ENCODE peak calls at places on chromosome 2, in six cellular contexts. One of them, this sample, is unnamed.
A peak's percentile ranks its signal among the peaks of the same experiment; 100 is the strongest.

GRCh38 chr2:137252934-137253333 is 487.6 kb downstream of the THSD7B start:
- DNase-seq in stimulated activated CD8-positive, alpha-beta memory T cell treated with anti-CD3 and anti-CD28 coated beads, Interleukin-15, amount 100 ng/mL, for 1 hour: no peak
- DNase-seq in NCI-H82: no peak
- DNase-seq in kidney tubule cell: peak; percentile 49
- DNase-seq in thoracic aorta: no peak
- DNase-seq in stimulated activated naive CD8-positive, alpha-beta T cell treated with anti-CD3 and anti-CD28 coated beads, Interleukin-15, Interleukin-2, amounts not matched to agents 100 U/mL and 50 U/mL, for 24 hours: no peak
- DNase-seq in this sample: no peak

GRCh38 chr2:170369894-170370293 is 191.9 kb downstream of the MYO3B start:
- DNase-seq in stimulated activated CD8-positive, alpha-beta memory T cell treated with anti-CD3 and anti-CD28 coated beads, Interleukin-15, amount 100 ng/mL, for 1 hour: no peak
- DNase-seq in NCI-H82: peak; percentile 19
- DNase-seq in kidney tubule cell: peak; percentile 48
- DNase-seq in thoracic aorta: no peak
- DNase-seq in stimulated activated naive CD8-positive, alpha-beta T cell treated with anti-CD3 and anti-CD28 coated beads, Interleukin-15, Interleukin-2, amounts not matched to agents 100 U/mL and 50 U/mL, for 24 hours: no peak
- DNase-seq in this sample: no peak

GRCh38 chr2:200767111-200767885 is 44.4 kb upstream of the BZW1 start:
- DNase-seq in stimulated activated CD8-positive, alpha-beta memory T cell treated with anti-CD3 and anti-CD28 coated beads, Interleukin-15, amount 100 ng/mL, for 1 hour: no peak
- DNase-seq in NCI-H82: no peak
- DNase-seq in kidney tubule cell: peak; percentile 63
- DNase-seq in thoracic aorta: no peak
- DNase-seq in stimulated activated naive CD8-positive, alpha-beta T cell treated with anti-CD3 and anti-CD28 coated beads, Interleukin-15, Interleukin-2, amounts not matched to agents 100 U/mL and 50 U/mL, for 24 hours: no peak
- DNase-seq in this sample: no peak

GRCh38 chr2:99602475-99602874 is 112.7 kb upstream of the REV1 start:
- DNase-seq in stimulated activated CD8-positive, alpha-beta memory T cell treated with anti-CD3 and anti-CD28 coated beads, Interleukin-15, amount 100 ng/mL, for 1 hour: no peak
- DNase-seq in NCI-H82: no peak
- DNase-seq in kidney tubule cell: peak; percentile 38
- DNase-seq in thoracic aorta: no peak
- DNase-seq in stimulated activated naive CD8-positive, alpha-beta T cell treated with anti-CD3 and anti-CD28 coated beads, Interleukin-15, Interleukin-2, amounts not matched to agents 100 U/mL and 50 U/mL, for 24 hours: no peak
- DNase-seq in this sample: no peak

GRCh38 chr2:146246734-146247523 is 1597.9 kb upstream of the ACVR2A start:
- DNase-seq in stimulated activated CD8-positive, alpha-beta memory T cell treated with anti-CD3 and anti-CD28 coated beads, Interleukin-15, amount 100 ng/mL, for 1 hour: no peak
- DNase-seq in NCI-H82: peak; percentile 23
- DNase-seq in kidney tubule cell: no peak
- DNase-seq in thoracic aorta: no peak
- DNase-seq in stimulated activated naive CD8-positive, alpha-beta T cell treated with anti-CD3 and anti-CD28 coated beads, Interleukin-15, Interleukin-2, amounts not matched to agents 100 U/mL and 50 U/mL, for 24 hours: no peak
- DNase-seq in this sample: no peak

GRCh38 chr2:82258151-82258550 is 1953.6 kb upstream of the LRRTM1 start:
- DNase-seq in stimulated activated CD8-positive, alpha-beta memory T cell treated with anti-CD3 and anti-CD28 coated beads, Interleukin-15, amount 100 ng/mL, for 1 hour: no peak
- DNase-seq in NCI-H82: peak; percentile 90
- DNase-seq in kidney tubule cell: no peak
- DNase-seq in thoracic aorta: no peak
- DNase-seq in stimulated activated naive CD8-positive, alpha-beta T cell treated with anti-CD3 and anti-CD28 coated beads, Interleukin-15, Interleukin-2, amounts not matched to agents 100 U/mL and 50 U/mL, for 24 hours: no peak
- DNase-seq in this sample: no peak

GRCh38 chr2:165825041-165825440 is 31.0 kb upstream of the GALNT3 start:
- DNase-seq in stimulated activated CD8-positive, alpha-beta memory T cell treated with anti-CD3 and anti-CD28 coated beads, Interleukin-15, amount 100 ng/mL, for 1 hour: no peak
- DNase-seq in NCI-H82: no peak
- DNase-seq in kidney tubule cell: peak; percentile 35
- DNase-seq in thoracic aorta: no peak
- DNase-seq in stimulated activated naive CD8-positive, alpha-beta T cell treated with anti-CD3 and anti-CD28 coated beads, Interleukin-15, Interleukin-2, amounts not matched to agents 100 U/mL and 50 U/mL, for 24 hours: no peak
- DNase-seq in this sample: no peak

GRCh38 chr2:225948903-225949302 is 549.4 kb downstream of the NYAP2 start:
- DNase-seq in stimulated activated CD8-positive, alpha-beta memory T cell treated with anti-CD3 and anti-CD28 coated beads, Interleukin-15, amount 100 ng/mL, for 1 hour: no peak
- DNase-seq in NCI-H82: no peak
- DNase-seq in kidney tubule cell: no peak
- DNase-seq in thoracic aorta: no peak
- DNase-seq in stimulated activated naive CD8-positive, alpha-beta T cell treated with anti-CD3 and anti-CD28 coated beads, Interleukin-15, Interleukin-2, amounts not matched to agents 100 U/mL and 50 U/mL, for 24 hours: no peak
- DNase-seq in this sample: no peak

GRCh38 chr2:74119324-74119723 is 28.4 kb downstream of the BOLA3 start:
- DNase-seq in stimulated activated CD8-positive, alpha-beta memory T cell treated with anti-CD3 and anti-CD28 coated beads, Interleukin-15, amount 100 ng/mL, for 1 hour: no peak
- DNase-seq in NCI-H82: peak; percentile 28
- DNase-seq in kidney tubule cell: peak; percentile 22
- DNase-seq in thoracic aorta: no peak
- DNase-seq in stimulated activated naive CD8-positive, alpha-beta T cell treated with anti-CD3 and anti-CD28 coated beads, Interleukin-15, Interleukin-2, amounts not matched to agents 100 U/mL and 50 U/mL, for 24 hours: no peak
- DNase-seq in this sample: no peak

GRCh38 chr2:5539281-5540211 is 152.6 kb upstream of the SOX11 start:
- DNase-seq in stimulated activated CD8-positive, alpha-beta memory T cell treated with anti-CD3 and anti-CD28 coated beads, Interleukin-15, amount 100 ng/mL, for 1 hour: no peak
- DNase-seq in NCI-H82: no peak
- DNase-seq in kidney tubule cell: no peak
- DNase-seq in thoracic aorta: no peak
- DNase-seq in stimulated activated naive CD8-positive, alpha-beta T cell treated with anti-CD3 and anti-CD28 coated beads, Interleukin-15, Interleukin-2, amounts not matched to agents 100 U/mL and 50 U/mL, for 24 hours: no peak
- DNase-seq in this sample: no peak

GRCh38 chr2:85266424-85267041 is 61.3 kb downstream of the TGOLN2 start:
- DNase-seq in stimulated activated CD8-positive, alpha-beta memory T cell treated with anti-CD3 and anti-CD28 coated beads, Interleukin-15, amount 100 ng/mL, for 1 hour: peak; percentile 37
- DNase-seq in NCI-H82: peak; percentile 78
- DNase-seq in kidney tubule cell: peak; percentile 65
- DNase-seq in thoracic aorta: no peak
- DNase-seq in stimulated activated naive CD8-positive, alpha-beta T cell treated with anti-CD3 and anti-CD28 coated beads, Interleukin-15, Interleukin-2, amounts not matched to agents 100 U/mL and 50 U/mL, for 24 hours: peak; percentile 87
- DNase-seq in this sample: no peak

GRCh38 chr2:3575534-3576324 is 669 bp downstream of the RPS7 start:
- DNase-seq in stimulated activated CD8-positive, alpha-beta memory T cell treated with anti-CD3 and anti-CD28 coated beads, Interleukin-15, amount 100 ng/mL, for 1 hour: no peak
- DNase-seq in NCI-H82: peak; percentile 54
- DNase-seq in kidney tubule cell: peak; percentile 39
- DNase-seq in thoracic aorta: no peak
- DNase-seq in stimulated activated naive CD8-positive, alpha-beta T cell treated with anti-CD3 and anti-CD28 coated beads, Interleukin-15, Interleukin-2, amounts not matched to agents 100 U/mL and 50 U/mL, for 24 hours: no peak
- DNase-seq in this sample: no peak

GRCh38 chr2:65349863-65350262 is 82.5 kb downstream of the SPRED2 start:
- DNase-seq in stimulated activated CD8-positive, alpha-beta memory T cell treated with anti-CD3 and anti-CD28 coated beads, Interleukin-15, amount 100 ng/mL, for 1 hour: no peak
- DNase-seq in NCI-H82: peak; percentile 99
- DNase-seq in kidney tubule cell: no peak
- DNase-seq in thoracic aorta: no peak
- DNase-seq in stimulated activated naive CD8-positive, alpha-beta T cell treated with anti-CD3 and anti-CD28 coated beads, Interleukin-15, Interleukin-2, amounts not matched to agents 100 U/mL and 50 U/mL, for 24 hours: no peak
- DNase-seq in this sample: peak; percentile 32

GRCh38 chr2:142973160-142973821 is 95.8 kb downstream of the KYNU start:
- DNase-seq in stimulated activated CD8-positive, alpha-beta memory T cell treated with anti-CD3 and anti-CD28 coated beads, Interleukin-15, amount 100 ng/mL, for 1 hour: no peak
- DNase-seq in NCI-H82: no peak
- DNase-seq in kidney tubule cell: no peak
- DNase-seq in thoracic aorta: no peak
- DNase-seq in stimulated activated naive CD8-positive, alpha-beta T cell treated with anti-CD3 and anti-CD28 coated beads, Interleukin-15, Interleukin-2, amounts not matched to agents 100 U/mL and 50 U/mL, for 24 hours: no peak
- DNase-seq in this sample: no peak

GRCh38 chr2:226994775-226995174 is 158.9 kb downstream of the RHBDD1 start:
- DNase-seq in stimulated activated CD8-positive, alpha-beta memory T cell treated with anti-CD3 and anti-CD28 coated beads, Interleukin-15, amount 100 ng/mL, for 1 hour: no peak
- DNase-seq in NCI-H82: peak; percentile 24
- DNase-seq in kidney tubule cell: no peak
- DNase-seq in thoracic aorta: no peak
- DNase-seq in stimulated activated naive CD8-positive, alpha-beta T cell treated with anti-CD3 and anti-CD28 coated beads, Interleukin-15, Interleukin-2, amounts not matched to agents 100 U/mL and 50 U/mL, for 24 hours: no peak
- DNase-seq in this sample: peak; percentile 14

GRCh38 chr2:160695402-160696060 is 201.9 kb upstream of the RBMS1 start:
- DNase-seq in stimulated activated CD8-positive, alpha-beta memory T cell treated with anti-CD3 and anti-CD28 coated beads, Interleukin-15, amount 100 ng/mL, for 1 hour: no peak
- DNase-seq in NCI-H82: no peak
- DNase-seq in kidney tubule cell: no peak
- DNase-seq in thoracic aorta: no peak
- DNase-seq in stimulated activated naive CD8-positive, alpha-beta T cell treated with anti-CD3 and anti-CD28 coated beads, Interleukin-15, Interleukin-2, amounts not matched to agents 100 U/mL and 50 U/mL, for 24 hours: no peak
- DNase-seq in this sample: no peak

GRCh38 chr2:142220901-142221300 is 90.1 kb upstream of the LRP1B start:
- DNase-seq in stimulated activated CD8-positive, alpha-beta memory T cell treated with anti-CD3 and anti-CD28 coated beads, Interleukin-15, amount 100 ng/mL, for 1 hour: no peak
- DNase-seq in NCI-H82: peak; percentile 9
- DNase-seq in kidney tubule cell: no peak
- DNase-seq in thoracic aorta: no peak
- DNase-seq in stimulated activated naive CD8-positive, alpha-beta T cell treated with anti-CD3 and anti-CD28 coated beads, Interleukin-15, Interleukin-2, amounts not matched to agents 100 U/mL and 50 U/mL, for 24 hours: no peak
- DNase-seq in this sample: no peak

GRCh38 chr2:70716951-70717350 is 51.0 kb downstream of the ADD2 start:
- DNase-seq in stimulated activated CD8-positive, alpha-beta memory T cell treated with anti-CD3 and anti-CD28 coated beads, Interleukin-15, amount 100 ng/mL, for 1 hour: no peak
- DNase-seq in NCI-H82: no peak
- DNase-seq in kidney tubule cell: no peak
- DNase-seq in thoracic aorta: no peak
- DNase-seq in stimulated activated naive CD8-positive, alpha-beta T cell treated with anti-CD3 and anti-CD28 coated beads, Interleukin-15, Interleukin-2, amounts not matched to agents 100 U/mL and 50 U/mL, for 24 hours: no peak
- DNase-seq in this sample: no peak

GRCh38 chr2:163838890-163839289 is 103.1 kb upstream of the FIGN start:
- DNase-seq in stimulated activated CD8-positive, alpha-beta memory T cell treated with anti-CD3 and anti-CD28 coated beads, Interleukin-15, amount 100 ng/mL, for 1 hour: no peak
- DNase-seq in NCI-H82: no peak
- DNase-seq in kidney tubule cell: no peak
- DNase-seq in thoracic aorta: no peak
- DNase-seq in stimulated activated naive CD8-positive, alpha-beta T cell treated with anti-CD3 and anti-CD28 coated beads, Interleukin-15, Interleukin-2, amounts not matched to agents 100 U/mL and 50 U/mL, for 24 hours: no peak
- DNase-seq in this sample: no peak

GRCh38 chr2:148726228-148726627 is 81.7 kb downstream of the EPC2 start:
- DNase-seq in stimulated activated CD8-positive, alpha-beta memory T cell treated with anti-CD3 and anti-CD28 coated beads, Interleukin-15, amount 100 ng/mL, for 1 hour: no peak
- DNase-seq in NCI-H82: no peak
- DNase-seq in kidney tubule cell: no peak
- DNase-seq in thoracic aorta: no peak
- DNase-seq in stimulated activated naive CD8-positive, alpha-beta T cell treated with anti-CD3 and anti-CD28 coated beads, Interleukin-15, Interleukin-2, amounts not matched to agents 100 U/mL and 50 U/mL, for 24 hours: no peak
- DNase-seq in this sample: no peak

GRCh38 chr2:66390811-66391210 is 44.1 kb upstream of the MEIS1 start:
- DNase-seq in stimulated activated CD8-positive, alpha-beta memory T cell treated with anti-CD3 and anti-CD28 coated beads, Interleukin-15, amount 100 ng/mL, for 1 hour: no peak
- DNase-seq in NCI-H82: no peak
- DNase-seq in kidney tubule cell: no peak
- DNase-seq in thoracic aorta: no peak
- DNase-seq in stimulated activated naive CD8-positive, alpha-beta T cell treated with anti-CD3 and anti-CD28 coated beads, Interleukin-15, Interleukin-2, amounts not matched to agents 100 U/mL and 50 U/mL, for 24 hours: no peak
- DNase-seq in this sample: no peak

GRCh38 chr2:86675104-86675503 is 45.0 kb upstream of the RMND5A start:
- DNase-seq in stimulated activated CD8-positive, alpha-beta memory T cell treated with anti-CD3 and anti-CD28 coated beads, Interleukin-15, amount 100 ng/mL, for 1 hour: no peak
- DNase-seq in NCI-H82: no peak
- DNase-seq in kidney tubule cell: no peak
- DNase-seq in thoracic aorta: no peak
- DNase-seq in stimulated activated naive CD8-positive, alpha-beta T cell treated with anti-CD3 and anti-CD28 coated beads, Interleukin-15, Interleukin-2, amounts not matched to agents 100 U/mL and 50 U/mL, for 24 hours: no peak
- DNase-seq in this sample: no peak

GRCh38 chr2:63849381-63850203 is 7.9 kb downstream of the UGP2 start:
- DNase-seq in stimulated activated CD8-positive, alpha-beta memory T cell treated with anti-CD3 and anti-CD28 coated beads, Interleukin-15, amount 100 ng/mL, for 1 hour: no peak
- DNase-seq in NCI-H82: no peak
- DNase-seq in kidney tubule cell: no peak
- DNase-seq in thoracic aorta: no peak
- DNase-seq in stimulated activated naive CD8-positive, alpha-beta T cell treated with anti-CD3 and anti-CD28 coated beads, Interleukin-15, Interleukin-2, amounts not matched to agents 100 U/mL and 50 U/mL, for 24 hours: no peak
- DNase-seq in this sample: no peak

GRCh38 chr2:206800501-206801416 is 35.4 kb downstream of the FASTKD2 start:
- DNase-seq in stimulated activated CD8-positive, alpha-beta memory T cell treated with anti-CD3 and anti-CD28 coated beads, Interleukin-15, amount 100 ng/mL, for 1 hour: peak; percentile 21
- DNase-seq in NCI-H82: peak; percentile 92
- DNase-seq in kidney tubule cell: peak; percentile 74
- DNase-seq in thoracic aorta: peak; percentile 19
- DNase-seq in stimulated activated naive CD8-positive, alpha-beta T cell treated with anti-CD3 and anti-CD28 coated beads, Interleukin-15, Interleukin-2, amounts not matched to agents 100 U/mL and 50 U/mL, for 24 hours: peak; percentile 42
- DNase-seq in this sample: peak; percentile 64

GRCh38 chr2:1755436-1756191 is 11.3 kb upstream of the PXDN start:
- DNase-seq in stimulated activated CD8-positive, alpha-beta memory T cell treated with anti-CD3 and anti-CD28 coated beads, Interleukin-15, amount 100 ng/mL, for 1 hour: no peak
- DNase-seq in NCI-H82: no peak
- DNase-seq in kidney tubule cell: peak; percentile 65
- DNase-seq in thoracic aorta: no peak
- DNase-seq in stimulated activated naive CD8-positive, alpha-beta T cell treated with anti-CD3 and anti-CD28 coated beads, Interleukin-15, Interleukin-2, amounts not matched to agents 100 U/mL and 50 U/mL, for 24 hours: no peak
- DNase-seq in this sample: peak; percentile 52

GRCh38 chr2:173545364-173545734 is 190.7 kb downstream of the CDCA7 start:
- DNase-seq in stimulated activated CD8-positive, alpha-beta memory T cell treated with anti-CD3 and anti-CD28 coated beads, Interleukin-15, amount 100 ng/mL, for 1 hour: no peak
- DNase-seq in NCI-H82: no peak
- DNase-seq in kidney tubule cell: peak; percentile 87
- DNase-seq in thoracic aorta: no peak
- DNase-seq in stimulated activated naive CD8-positive, alpha-beta T cell treated with anti-CD3 and anti-CD28 coated beads, Interleukin-15, Interleukin-2, amounts not matched to agents 100 U/mL and 50 U/mL, for 24 hours: no peak
- DNase-seq in this sample: no peak

GRCh38 chr2:240712121-240712520 is 20.5 kb downstream of the AQP12A start:
- DNase-seq in stimulated activated CD8-positive, alpha-beta memory T cell treated with anti-CD3 and anti-CD28 coated beads, Interleukin-15, amount 100 ng/mL, for 1 hour: no peak
- DNase-seq in NCI-H82: no peak
- DNase-seq in kidney tubule cell: no peak
- DNase-seq in thoracic aorta: no peak
- DNase-seq in stimulated activated naive CD8-positive, alpha-beta T cell treated with anti-CD3 and anti-CD28 coated beads, Interleukin-15, Interleukin-2, amounts not matched to agents 100 U/mL and 50 U/mL, for 24 hours: no peak
- DNase-seq in this sample: no peak

GRCh38 chr2:87401726-87402345 is 346.1 kb upstream of the PLGLB2 start:
- DNase-seq in stimulated activated CD8-positive, alpha-beta memory T cell treated with anti-CD3 and anti-CD28 coated beads, Interleukin-15, amount 100 ng/mL, for 1 hour: no peak
- DNase-seq in NCI-H82: no peak
- DNase-seq in kidney tubule cell: peak; percentile 1
- DNase-seq in thoracic aorta: no peak
- DNase-seq in stimulated activated naive CD8-positive, alpha-beta T cell treated with anti-CD3 and anti-CD28 coated beads, Interleukin-15, Interleukin-2, amounts not matched to agents 100 U/mL and 50 U/mL, for 24 hours: no peak
- DNase-seq in this sample: peak; percentile 10

GRCh38 chr2:187299122-187299906 is 148.7 kb downstream of the CALCRL start:
- DNase-seq in stimulated activated CD8-positive, alpha-beta memory T cell treated with anti-CD3 and anti-CD28 coated beads, Interleukin-15, amount 100 ng/mL, for 1 hour: no peak
- DNase-seq in NCI-H82: peak; percentile 13
- DNase-seq in kidney tubule cell: peak; percentile 40
- DNase-seq in thoracic aorta: no peak
- DNase-seq in stimulated activated naive CD8-positive, alpha-beta T cell treated with anti-CD3 and anti-CD28 coated beads, Interleukin-15, Interleukin-2, amounts not matched to agents 100 U/mL and 50 U/mL, for 24 hours: no peak
- DNase-seq in this sample: no peak

GRCh38 chr2:72991439-72991725 is 74.1 kb downstream of the EMX1 start:
- DNase-seq in stimulated activated CD8-positive, alpha-beta memory T cell treated with anti-CD3 and anti-CD28 coated beads, Interleukin-15, amount 100 ng/mL, for 1 hour: no peak
- DNase-seq in NCI-H82: no peak
- DNase-seq in kidney tubule cell: no peak
- DNase-seq in thoracic aorta: no peak
- DNase-seq in stimulated activated naive CD8-positive, alpha-beta T cell treated with anti-CD3 and anti-CD28 coated beads, Interleukin-15, Interleukin-2, amounts not matched to agents 100 U/mL and 50 U/mL, for 24 hours: no peak
- DNase-seq in this sample: no peak

GRCh38 chr2:37656512-37657423 is 14.7 kb downstream of the CDC42EP3 start:
- DNase-seq in stimulated activated CD8-positive, alpha-beta memory T cell treated with anti-CD3 and anti-CD28 coated beads, Interleukin-15, amount 100 ng/mL, for 1 hour: no peak
- DNase-seq in NCI-H82: no peak
- DNase-seq in kidney tubule cell: no peak
- DNase-seq in thoracic aorta: no peak
- DNase-seq in stimulated activated naive CD8-positive, alpha-beta T cell treated with anti-CD3 and anti-CD28 coated beads, Interleukin-15, Interleukin-2, amounts not matched to agents 100 U/mL and 50 U/mL, for 24 hours: no peak
- DNase-seq in this sample: no peak

GRCh38 chr2:63863707-63864106 is 22.0 kb downstream of the UGP2 start:
- DNase-seq in stimulated activated CD8-positive, alpha-beta memory T cell treated with anti-CD3 and anti-CD28 coated beads, Interleukin-15, amount 100 ng/mL, for 1 hour: no peak
- DNase-seq in NCI-H82: no peak
- DNase-seq in kidney tubule cell: no peak
- DNase-seq in thoracic aorta: no peak
- DNase-seq in stimulated activated naive CD8-positive, alpha-beta T cell treated with anti-CD3 and anti-CD28 coated beads, Interleukin-15, Interleukin-2, amounts not matched to agents 100 U/mL and 50 U/mL, for 24 hours: no peak
- DNase-seq in this sample: no peak

This sample was measured in lower leg skin.